ENCODE peak calls at places on chromosome 14, in five cellular contexts. Q, G, H, D and U are unnamed samples.

GRCh38 chr14:27006520-27006919 is 408.7 kb upstream of the NOVA1 start:
- DNase-seq in Q (no peak), G (no peak), D (no peak), H (no peak), U (no peak)

GRCh38 chr14:35927727-35928126 is 101.6 kb downstream of the BRMS1L start:
- DNase-seq in H (no peak), G (peak; percentile 6), Q (no peak), D (no peak), U (no peak)

GRCh38 chr14:73755434-73756014 is 41.3 kb upstream of the PNMA1 start:
- DNase-seq in Q (no peak), G (peak; percentile 39), H (peak; percentile 72), D (no peak), U (no peak)

GRCh38 chr14:55813635-55814034 is 233.6 kb downstream of the KTN1 start:
- DNase-seq in Q (no peak), D (no peak), G (no peak), H (no peak), U (no peak)

GRCh38 chr14:73461478-73462077 is 3.2 kb upstream of the NUMB start:
- DNase-seq in D (no peak), H (no peak), G (no peak), Q (no peak), U (no peak)

GRCh38 chr14:75711134-75711795 is 50.2 kb downstream of the TTLL5 start:
- DNase-seq in Q (no peak), G (peak; percentile 79), D (no peak), H (no peak), U (no peak)

GRCh38 chr14:74552623-74553022 is 59.1 kb downstream of the ISCA2 start:
- DNase-seq in D (no peak), H (peak; percentile 62), Q (peak; percentile 53), G (peak; percentile 65), U (no peak)

GRCh38 chr14:69464829-69465228 is 19.7 kb upstream of the PLEKHD1 start:
- DNase-seq in G (peak; percentile 78), H (no peak), D (no peak), Q (no peak), U (peak; percentile 75)

GRCh38 chr14:65281991-65282908 is 130.3 kb upstream of the FUT8 start:
- DNase-seq in G (peak; percentile 78), D (no peak), H (no peak), Q (peak; percentile 36), U (peak; percentile 71)

GRCh38 chr14:85093631-85094330 is 436.2 kb upstream of the FLRT2 start:
- DNase-seq in D (no peak), G (peak; percentile 40), Q (no peak), H (no peak), U (no peak)

GRCh38 chr14:102993523-102993922 is 63.8 kb downstream of the CDC42BPB start:
- DNase-seq in Q (no peak), H (no peak), G (peak; percentile 76), D (no peak), U (no peak)

GRCh38 chr14:76769636-76770292 is 8.5 kb downstream of the VASH1 start:
- DNase-seq in G (no peak), Q (no peak), D (no peak), H (no peak), U (no peak)

GRCh38 chr14:65263161-65263788 is 149.3 kb upstream of the FUT8 start:
- DNase-seq in H (no peak), Q (no peak), G (peak; percentile 62), D (no peak), U (no peak)

DNA sequence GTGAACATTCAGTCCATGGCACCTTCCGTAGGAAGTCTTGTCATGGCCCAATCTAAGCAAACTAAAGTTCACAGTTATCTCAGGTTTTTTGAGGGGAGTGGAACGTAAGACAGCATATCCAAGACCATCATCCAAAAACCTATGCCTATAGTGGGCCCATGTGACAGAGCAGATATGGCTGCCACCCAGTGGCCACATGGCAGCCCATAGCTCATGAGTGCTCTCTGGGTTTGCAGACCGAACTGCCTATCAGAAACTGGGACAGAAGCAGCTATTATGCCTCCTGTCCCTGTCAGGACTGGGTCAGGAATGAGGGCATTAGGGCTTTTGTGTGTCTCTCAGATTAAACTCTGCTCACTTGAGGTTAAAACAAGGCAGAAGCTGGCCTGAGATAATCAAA is 503.7 kb downstream of the NRXN3 start:
- DNase-seq in Q (no peak), H (no peak), G (no peak), D (no peak), U (no peak)
- H3K4me3 ChIP-seq in Q (no peak overlapping the region), H (no peak overlapping the region), G (no peak overlapping the region), D (no peak overlapping the region), U (no peak overlapping the region)

GRCh38 chr14:95686935-95687334 is 709 bp downstream of the TCL1B start:
- DNase-seq in G (no peak), Q (no peak), D (no peak), H (no peak), U (no peak)
- H3K4me3 ChIP-seq in G (no peak overlapping the region), Q (no peak overlapping the region), D (no peak overlapping the region), H (no peak overlapping the region), U (no peak overlapping the region)

DNA sequence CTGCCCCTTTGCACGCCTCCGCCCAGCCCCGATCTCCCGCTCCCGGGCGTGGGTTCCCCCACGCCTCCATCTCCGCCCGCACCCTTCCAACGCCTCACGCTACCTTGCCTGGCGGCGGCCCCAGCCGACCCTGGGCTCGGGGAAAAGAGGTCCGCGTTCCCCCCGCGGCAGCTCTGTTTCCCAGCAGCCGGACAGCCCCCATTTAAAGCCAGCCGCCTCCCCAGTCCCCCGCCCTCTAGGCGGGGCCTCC is at the start of gene PRIMA1:
- DNase-seq in Q (no peak), D (no peak), G (no peak), H (no peak), U (no peak)
- H3K4me3 ChIP-seq in Q (peak within 1 kb of the TSS; percentile 60), D (peak within 1 kb of the TSS; percentile 28), G (no peak within 1 kb of the TSS), H (peak within 1 kb of the TSS; percentile 28), U (no peak within 1 kb of the TSS)

GRCh38 chr14:67987596-67987995 is 168.0 kb downstream of the RAD51B start:
- DNase-seq in Q (peak; percentile 11), G (peak; percentile 87), H (no peak), D (no peak), U (peak; percentile 80)
- H3K4me3 ChIP-seq in Q (no peak overlapping the region), G (no peak overlapping the region), H (no peak overlapping the region), D (no peak overlapping the region), U (peak overlapping the region; percentile 12)

GRCh38 chr14:23008836-23009235 is 1.1 kb downstream of the C14orf93 start:
- DNase-seq in H (no peak), D (no peak), G (no peak), Q (no peak), U (no peak)

GRCh38 chr14:23009939-23010718 is at the start of gene C14orf93:
- DNase-seq in G (peak; percentile 58), Q (peak; percentile 86), D (peak; percentile 86), H (peak; percentile 71), U (no peak)

GRCh38 chr14:23005861-23006534 is 3.9 kb downstream of the C14orf93 start:
- DNase-seq in Q (no peak), D (no peak), H (no peak), G (peak; percentile 14), U (no peak)

GRCh38 chr14:23006544-23007419 is 3.2 kb downstream of the C14orf93 start:
- DNase-seq in Q (peak; percentile 98), H (peak; percentile 97), G (peak; percentile 99), D (peak; percentile 96), U (peak; percentile 92)

GRCh38 chr14:23009483-23009938 is 432 bp downstream of the C14orf93 start:
- DNase-seq in G (no peak), Q (no peak), H (no peak), D (no peak), U (no peak)
- H3K4me3 ChIP-seq in G (peak overlapping the region; percentile 32), Q (peak overlapping the region; percentile 60), H (peak overlapping the region; percentile 28), D (peak overlapping the region; percentile 44), U (peak overlapping the region; percentile 46)

DNA sequence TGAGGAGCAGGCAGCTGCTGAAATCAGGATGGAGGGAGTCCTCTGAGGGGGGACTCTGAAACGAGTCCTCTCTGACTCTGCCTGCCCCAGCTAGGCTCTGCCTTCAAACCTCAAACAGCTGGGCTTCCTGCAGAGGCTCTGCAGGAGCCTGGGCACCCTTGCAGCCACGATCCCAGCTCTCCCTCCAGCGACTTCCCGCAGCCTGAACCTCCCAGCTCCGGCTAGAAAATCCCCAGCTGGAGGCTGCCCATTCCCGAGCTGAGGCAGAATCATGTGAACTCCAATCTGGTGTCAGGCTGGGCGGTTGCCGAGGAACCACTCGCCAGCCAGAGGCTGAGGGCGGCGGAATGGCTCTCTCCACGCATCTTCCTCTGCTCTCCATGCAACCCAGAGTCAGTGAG is at the start of gene GPR68:
- DNase-seq in D (peak; percentile 39), G (peak; percentile 50), H (peak; percentile 55), Q (peak; percentile 43), U (peak; percentile 31)
- H3K4me3 ChIP-seq in D (no peak within 1 kb of the TSS), G (no peak within 1 kb of the TSS), H (no peak within 1 kb of the TSS), Q (peak within 1 kb of the TSS; percentile 40), U (peak within 1 kb of the TSS; percentile 9)

GRCh38 chr14:64113279-64113678 is 180.9 kb downstream of the ESR2 start:
- DNase-seq in D (peak; percentile 80), Q (no peak), G (no peak), H (no peak), U (no peak)

GRCh38 chr14:64109821-64110554 is 184.2 kb downstream of the ESR2 start:
- DNase-seq in H (no peak), G (peak; percentile 56), D (no peak), Q (no peak), U (no peak)

GRCh38 chr14:64110832-64111231 is 183.3 kb downstream of the ESR2 start:
- DNase-seq in G (peak; percentile 28), D (no peak), H (no peak), Q (no peak), U (no peak)

GRCh38 chr14:64112859-64113258 is 181.3 kb downstream of the ESR2 start:
- DNase-seq in H (no peak), G (no peak), D (peak; percentile 75), Q (no peak), U (no peak)

GRCh38 chr14:64107438-64107837 is 186.7 kb downstream of the ESR2 start:
- DNase-seq in Q (no peak), H (no peak), G (no peak), D (no peak), U (no peak)
- H3K4me3 ChIP-seq in Q (no peak overlapping the region), H (no peak overlapping the region), G (no peak overlapping the region), D (no peak overlapping the region), U (no peak overlapping the region)

DNA sequence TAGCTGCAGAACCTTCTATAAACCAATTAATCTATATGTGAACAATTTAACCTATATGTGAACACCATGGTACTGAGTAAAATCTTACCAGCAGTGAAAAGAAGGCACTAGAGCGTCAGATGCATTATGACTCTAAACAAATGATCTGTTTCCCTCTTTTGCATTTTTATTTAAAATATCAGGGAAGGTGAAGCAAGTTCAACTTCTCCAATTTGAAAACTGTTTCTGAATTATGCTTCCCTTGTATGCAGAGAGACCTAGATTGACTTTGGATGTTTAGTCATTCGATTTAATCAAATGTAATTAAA is 80.9 kb downstream of the DAD1 start:
- DNase-seq in Q (no peak), H (no peak), D (no peak), G (no peak), U (no peak)
- H3K4me3 ChIP-seq in Q (no peak overlapping the region), H (no peak overlapping the region), D (no peak overlapping the region), G (no peak overlapping the region), U (no peak overlapping the region)

DNA sequence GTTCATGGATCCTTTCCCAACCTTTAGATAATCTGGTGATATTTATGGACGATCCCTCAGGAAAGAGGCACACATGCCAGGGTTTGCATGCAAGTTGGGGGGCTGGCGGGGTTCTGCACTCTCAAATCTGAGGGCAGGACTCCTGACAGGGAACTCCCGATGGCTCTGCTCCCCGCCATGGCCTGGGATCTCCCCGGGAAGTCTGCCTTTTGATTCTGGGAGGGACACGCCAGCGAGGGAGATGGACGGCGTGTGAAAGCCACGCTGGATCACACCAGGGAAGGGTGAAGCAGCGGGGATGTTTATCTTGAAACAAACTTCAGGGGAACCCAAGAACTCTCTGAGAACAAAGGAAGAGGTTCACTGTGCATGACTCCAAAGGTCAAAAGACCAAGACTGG is 43.6 kb downstream of the LGMN start:
- DNase-seq in Q (no peak), H (no peak), D (no peak), G (no peak), U (no peak)
- H3K4me3 ChIP-seq in Q (no peak overlapping the region), H (no peak overlapping the region), D (no peak overlapping the region), G (no peak overlapping the region), U (no peak overlapping the region)